ENCODE peak calls at places on chromosome 5, in four cellular contexts. Z is anterior cingulate cortex, Y is lower lobe of right lung, S is NCI-H1436. F is an unnamed sample.
A peak's percentile ranks its signal among the peaks of the same experiment; 100 is the strongest.

GRCh38 chr5:177040814-177041410 is 18.4 kb downstream of the ZNF346 start:
- DNase-seq in Z (no peak), Y (no peak), S (no peak), F (peak; percentile 33)

GRCh38 chr5:162573758-162574157 is 506.2 kb downstream of the GABRG2 start:
- DNase-seq in Z (no peak), Y (no peak), S (no peak), F (no peak)

GRCh38 chr5:178284095-178284675 is 51.6 kb upstream of the PHYKPL start:
- DNase-seq in Z (no peak), Y (no peak), S (no peak), F (no peak)

GRCh38 chr5:81750308-81751008 is 439 bp downstream of the SSBP2 start:
- DNase-seq in Z (no peak), Y (no peak), S (no peak), F (peak; percentile 18)

GRCh38 chr5:131974622-131974955 is 29.1 kb upstream of the MEIKIN start:
- DNase-seq in Z (no peak), Y (no peak), S (no peak), F (no peak)

GRCh38 chr5:1507016-1507375 is 16.8 kb downstream of the LPCAT1 start:
- DNase-seq in Z (no peak), Y (no peak), S (no peak), F (no peak)

GRCh38 chr5:146539973-146540372 is 24.0 kb upstream of the GPR151 start:
- DNase-seq in Z (no peak), Y (no peak), S (no peak), F (no peak)

GRCh38 chr5:106894964-106895363 is 775.8 kb downstream of the EFNA5 start:
- DNase-seq in Z (no peak), Y (no peak), S (no peak), F (no peak)

GRCh38 chr5:171601266-171601881 is 181.9 kb downstream of the FGF18 start:
- DNase-seq in Z (no peak), Y (peak; percentile 66), S (no peak), F (peak; percentile 18)

GRCh38 chr5:69295088-69295754 is 37.4 kb downstream of the CCDC125 start:
- DNase-seq in Z (no peak), Y (no peak), S (no peak), F (no peak)

GRCh38 chr5:133873454-133873853 is 95.0 kb downstream of the C5orf15 start:
- DNase-seq in Z (no peak), Y (no peak), S (no peak), F (no peak)

GRCh38 chr5:170497311-170498038 is 6.3 kb upstream of the KCNIP1 start:
- DNase-seq in Z (no peak), Y (no peak), S (no peak), F (peak; percentile 50)

GRCh38 chr5:133847301-133847700 is 121.1 kb downstream of the C5orf15 start:
- DNase-seq in Z (no peak), Y (no peak), S (no peak), F (no peak)